ENCODE peak calls at places on chromosomes 7 and 10, in seven cellular contexts. H, W, U, X, Q, O and S are unnamed samples.

GRCh38 chr10:47160229-47160908 is 139.6 kb upstream of the GDF10 start:
- DNase-seq in O (no peak), W (no peak), Q (no peak), H (no peak), X (no peak), U (no peak), S (no peak)

GRCh38 chr10:70695241-70696030 is 23.1 kb downstream of the ADAMTS14 start:
- DNase-seq in X (no peak), H (no peak), W (no peak), O (no peak), Q (no peak), U (no peak), S (no peak)

GRCh38 chr7:74203157-74203556 is 6.6 kb upstream of the LAT2 start:
- DNase-seq in H (no peak), X (peak; percentile 34), W (peak; percentile 49), Q (no peak), U (no peak), O (peak; percentile 10), S (peak; percentile 43)

GRCh38 chr10:101047268-101047667 is 14.5 kb upstream of the KAZALD1 start:
- DNase-seq in Q (no peak), O (no peak), U (no peak), X (no peak), W (no peak), H (no peak), S (no peak)

GRCh38 chr7:31373337-31374289 is 33.1 kb upstream of the NEUROD6 start:
- DNase-seq in W (peak; percentile 81), O (peak; percentile 1), Q (no peak), H (peak; percentile 74), X (peak; percentile 25), U (peak; percentile 89), S (peak; percentile 43)

GRCh38 chr7:43697690-43698089 is 31.6 kb downstream of the COA1 start:
- DNase-seq in W (no peak), H (no peak), X (no peak), Q (no peak), U (no peak), O (no peak), S (no peak)

GRCh38 chr10:31146496-31147219 is 115.0 kb upstream of the ZNF438 start:
- DNase-seq in H (no peak), U (no peak), X (no peak), O (no peak), Q (no peak), W (no peak), S (no peak)

GRCh38 chr7:138468244-138469123 is 8.4 kb downstream of the TRIM24 start:
- DNase-seq in O (no peak), X (no peak), U (no peak), H (no peak), W (no peak), Q (no peak), S (peak; percentile 48)

GRCh38 chr7:157903715-157904114 is 566.9 kb downstream of the DNAJB6 start:
- DNase-seq in X (no peak), O (no peak), U (no peak), W (no peak), H (no peak), Q (no peak), S (no peak)

GRCh38 chr7:74612015-74612829 is 45.3 kb upstream of the GTF2I start:
- DNase-seq in U (no peak), O (no peak), X (peak; percentile 12), W (no peak), H (peak; percentile 25), Q (no peak), S (no peak)

GRCh38 chr7:874036-874749 is 2.2 kb upstream of the GET4 start:
- DNase-seq in X (no peak), W (no peak), Q (no peak), H (no peak), O (no peak), U (no peak), S (no peak)

GRCh38 chr7:4683043-4683883 is 1.2 kb downstream of the FOXK1 start:
- DNase-seq in H (no peak), W (no peak), O (no peak), Q (peak; percentile 25), U (no peak), X (peak; percentile 61), S (no peak)

GRCh38 chr7:142811154-142811737 is 40.5 kb downstream of the PRSS2 start:
- DNase-seq in W (no peak), X (no peak), H (no peak), Q (no peak), U (no peak), O (peak; percentile 53), S (no peak)

GRCh38 chr7:36723951-36724664 is at the start of gene AOAH:
- DNase-seq in H (no peak), O (no peak), X (peak; percentile 57), Q (peak; percentile 62), U (no peak), W (no peak), S (peak; percentile 64)

GRCh38 chr10:23525406-23525805 is 86.5 kb downstream of the OTUD1 start:
- DNase-seq in H (no peak), W (no peak), O (peak; percentile 17), Q (no peak), X (peak; percentile 13), U (no peak), S (no peak)

GRCh38 chr10:122102867-122103525 is 114.0 kb downstream of the TACC2 start:
- DNase-seq in W (no peak), O (no peak), X (no peak), U (no peak), H (no peak), Q (no peak), S (no peak)

GRCh38 chr10:125756196-125756595 is 19.4 kb downstream of the MMP21 start:
- DNase-seq in H (no peak), X (no peak), U (no peak), O (no peak), Q (no peak), W (no peak), S (no peak)

GRCh38 chr7:111622084-111622483 is 59.8 kb upstream of the IMMP2L start:
- DNase-seq in H (no peak), O (no peak), W (no peak), X (no peak), U (no peak), Q (no peak), S (no peak)

GRCh38 chr10:6423004-6423403 is 157.1 kb downstream of the PRKCQ start:
- DNase-seq in H (no peak), X (no peak), W (no peak), U (no peak), Q (peak; percentile 68), O (peak; percentile 4), S (no peak)

GRCh38 chr10:34538291-34538829 is 276.7 kb downstream of the PARD3 start:
- DNase-seq in W (no peak), X (peak; percentile 12), H (peak; percentile 18), U (no peak), O (no peak), Q (no peak), S (no peak)

GRCh38 chr7:105387621-105388372 is 924 bp downstream of the SRPK2 start:
- DNase-seq in X (peak; percentile 66), H (peak; percentile 59), O (peak; percentile 7), Q (peak; percentile 55), U (no peak), W (peak; percentile 58), S (peak; percentile 63)

GRCh38 chr7:23474098-23474828 is 4.0 kb upstream of the IGF2BP3 start:
- DNase-seq in U (peak; percentile 99), X (peak; percentile 73), Q (peak; percentile 83), H (peak; percentile 97), W (peak; percentile 98), O (peak; percentile 87), S (peak; percentile 60)

GRCh38 chr7:101986335-101986734 is 168.9 kb downstream of the CUX1 start:
- DNase-seq in Q (no peak), W (no peak), O (peak; percentile 3), H (no peak), U (no peak), X (no peak), S (no peak)

GRCh38 chr7:81127991-81128390 is 209.1 kb upstream of the SEMA3C start:
- DNase-seq in W (no peak), H (no peak), Q (no peak), U (no peak), O (no peak), X (no peak), S (no peak)

GRCh38 chr7:108234281-108234680 is 104.1 kb upstream of the LAMB4 start:
- DNase-seq in X (no peak), H (no peak), U (no peak), W (no peak), Q (no peak), O (no peak), S (no peak)

GRCh38 chr10:73808021-73808815 is 3.2 kb downstream of the NDST2 start:
- DNase-seq in W (no peak), U (no peak), O (no peak), Q (no peak), X (no peak), H (no peak), S (no peak)

GRCh38 chr7:151423936-151424335 is 14.1 kb upstream of the WDR86 start:
- DNase-seq in U (no peak), H (no peak), O (no peak), Q (no peak), X (no peak), W (no peak), S (no peak)

GRCh38 chr10:21230219-21230618 is 295.3 kb downstream of the SKIDA1 start:
- DNase-seq in U (no peak), X (no peak), O (no peak), Q (no peak), H (no peak), W (no peak), S (no peak)

GRCh38 chr10:63829020-63829419 is 307.8 kb downstream of the REEP3 start:
- DNase-seq in O (no peak), X (no peak), W (no peak), Q (no peak), H (no peak), U (no peak), S (no peak)

GRCh38 chr10:84427903-84428650 is 99.7 kb downstream of the CCSER2 start:
- DNase-seq in Q (no peak), O (no peak), W (no peak), X (no peak), U (no peak), H (peak; percentile 24), S (peak; percentile 34)

GRCh38 chr7:150322114-150322832 is 882 bp upstream of the LRRC61 start:
- DNase-seq in O (no peak), H (no peak), X (no peak), Q (peak; percentile 63), U (no peak), W (no peak), S (no peak)

GRCh38 chr10:124944982-124945381 is 3.1 kb downstream of the ZRANB1 start:
- DNase-seq in O (no peak), W (no peak), Q (no peak), X (no peak), U (no peak), H (no peak), S (no peak)

GRCh38 chr10:122010405-122011050 is 21.6 kb downstream of the TACC2 start:
- DNase-seq in H (no peak), X (no peak), U (no peak), Q (no peak), O (no peak), W (no peak), S (no peak)

GRCh38 chr7:33072471-33072870 is 9.9 kb upstream of the NT5C3A start:
- DNase-seq in Q (no peak), O (no peak), U (no peak), W (no peak), H (no peak), X (no peak), S (no peak)

GRCh38 chr10:12081879-12082560 is 13.3 kb downstream of the DHTKD1 start:
- DNase-seq in W (no peak), O (no peak), Q (no peak), X (no peak), U (no peak), H (no peak), S (no peak)

GRCh38 chr7:141989996-141990395 is 5.7 kb upstream of the MGAM start:
- DNase-seq in O (no peak), X (no peak), U (no peak), W (no peak), H (no peak), Q (no peak), S (no peak)

GRCh38 chr7:37315752-37316711 is 132.6 kb downstream of the ELMO1 start:
- DNase-seq in Q (no peak), U (no peak), W (no peak), X (no peak), O (no peak), H (no peak), S (no peak)

GRCh38 chr10:6148251-6148691 is 54.5 kb upstream of the PFKFB3 start:
- DNase-seq in O (no peak), X (no peak), Q (no peak), U (no peak), W (no peak), H (no peak), S (no peak)